ENCODE peak calls at places on chromosomes 12 and 14, in eight cellular contexts. V is mesenchymal stem cell, T is LoVo, Z is ACHN, Q is cardiac muscle cell, I is astrocyte of the cerebellum, M is OCI-LY7, S is activated T-cell treated with anti-CD3 and anti-CD28 coated beads for 48 hours. W is an unnamed sample.

GRCh38 chr12:87116778-87117177 is 860.6 kb upstream of the MGAT4C start:
- DNase-seq in Q (no peak), V (no peak), M (no peak), S (no peak), T (no peak), I (no peak), Z (no peak), W (no peak)

GRCh38 chr12:40697566-40698257 is 5.5 kb downstream of the CNTN1 start:
- DNase-seq in Z (peak; percentile 21), S (no peak), T (no peak), Q (no peak), M (no peak), V (no peak), I (no peak), W (no peak)

GRCh38 chr14:86038401-86038985 is 508.5 kb downstream of the FLRT2 start:
- DNase-seq in I (peak; percentile 43), Q (peak; percentile 76), V (peak; percentile 49), T (peak; percentile 18), Z (peak; percentile 40), S (peak; percentile 35), M (peak; percentile 43), W (no peak)

GRCh38 chr12:97794335-97794734 is 331.7 kb downstream of the RMST start:
- DNase-seq in I (no peak), T (no peak), Z (no peak), V (no peak), S (no peak), M (no peak), Q (no peak), W (no peak)

GRCh38 chr12:128711486-128711885 is 112.3 kb downstream of the SLC15A4 start:
- DNase-seq in Z (no peak), M (no peak), Q (no peak), I (no peak), V (no peak), S (no peak), T (no peak), W (no peak)

GRCh38 chr14:79077096-79077495 is 906.9 kb downstream of the NRXN3 start:
- DNase-seq in V (no peak), T (no peak), M (no peak), S (no peak), Z (no peak), I (no peak), Q (no peak), W (no peak)

GRCh38 chr14:72726444-72726843 is 167.5 kb downstream of the DPF3 start:
- DNase-seq in T (no peak), V (peak; percentile 87), Q (peak; percentile 91), M (no peak), I (no peak), S (no peak), Z (no peak), W (no peak)

GRCh38 chr12:20212658-20213387 is 155.5 kb upstream of the PDE3A start:
- DNase-seq in Q (peak; percentile 100), Z (peak; percentile 92), I (peak; percentile 100), S (no peak), T (peak; percentile 81), V (peak; percentile 99), M (no peak), W (peak; percentile 39)

GRCh38 chr12:124906606-124907261 is 7.7 kb downstream of the UBC start:
- DNase-seq in Z (peak; percentile 98), I (peak; percentile 91), T (peak; percentile 96), S (peak; percentile 73), Q (peak; percentile 92), V (peak; percentile 94), M (peak; percentile 96), W (no peak)

GRCh38 chr12:6553051-6553868 is 2.6 kb downstream of the IFFO1 start:
- DNase-seq in Q (peak; percentile 80), Z (peak; percentile 35), S (no peak), T (no peak), I (no peak), V (peak; percentile 97), M (no peak), W (no peak)

GRCh38 chr14:43012817-43013216 is 1406.1 kb downstream of the LRFN5 start:
- DNase-seq in V (no peak), Q (no peak), M (no peak), I (no peak), Z (no peak), T (no peak), S (no peak), W (no peak)

GRCh38 chr12:114744696-114745095 is 60.7 kb upstream of the TBX3 start:
- DNase-seq in T (no peak), V (no peak), Q (no peak), Z (no peak), S (no peak), I (no peak), M (no peak), W (no peak)